ENCODE peak calls at places on chromosomes 3 and 15, in seven cellular contexts. R is cardiac septum; T is sciatic nerve; S is activated CD4-positive, alpha-beta T cell treated with anti-CD3 and anti-CD28 coated beads, Interleukin-2, amount 50 U/mL, for 4 hours; F is colonic mucosa; I is activated CD8-positive, alpha-beta memory T cell treated with anti-CD3 and anti-CD28 coated beads for 48 hours; P is NCI-H2029 treated with DMSO at 0.1 percent for 48 hours. W is an unnamed sample.

GRCh38 chr15:33810806-33811205 is 157.5 kb upstream of the CHRM5 start:
- DNase-seq in R (no peak), T (no peak), S (no peak), F (no peak), I (no peak), P (no peak), W (no peak)

GRCh38 chr3:140704733-140705132 is 26.9 kb downstream of the TRIM42 start:
- DNase-seq in R (no peak), T (no peak), S (no peak), F (no peak), I (no peak), P (no peak), W (peak)

GRCh38 chr3:37179144-37179967 is 5.0 kb upstream of the LRRFIP2 start:
- DNase-seq in R (no peak), T (no peak), S (no peak), F (no peak), I (no peak), P (no peak), W (no peak)

GRCh38 chr3:189276481-189277190 is 104.9 kb downstream of the TPRG1 start:
- DNase-seq in R (no peak), T (peak), S (no peak), F (no peak), I (no peak), P (no peak), W (no peak)

GRCh38 chr3:113423699-113424098 is 17.6 kb downstream of the CFAP44 start:
- DNase-seq in R (no peak), T (no peak), S (no peak), F (no peak), I (no peak), P (no peak), W (no peak)

GRCh38 chr15:46034755-46035154 is 399.9 kb downstream of the SQOR start:
- DNase-seq in R (no peak), T (no peak), S (no peak), F (no peak), I (no peak), P (no peak), W (no peak)

GRCh38 chr3:186180891-186181471 is 72.1 kb upstream of the ETV5 start:
- DNase-seq in R (no peak), T (no peak), S (no peak), F (no peak), I (no peak), P (no peak), W (no peak)

GRCh38 chr3:39541917-39542329 is 74.4 kb downstream of the MOBP start:
- DNase-seq in R (no peak), T (no peak), S (no peak), F (no peak), I (no peak), P (peak), W (peak)

W was measured in LNCaP clone FGC.